ENCODE peak calls at places on chromosome 10, in five cellular contexts. X is neural progenitor cell; J is adrenal gland; R is uterus; B is CD4-positive, CD25-positive, alpha-beta regulatory T cell. H is an unnamed sample.

GRCh38 chr10:114856544-114857287 is 35.1 kb downstream of the FHIP2A start:
- DNase-seq in X (no peak), J (peak; percentile 28), R (no peak), B (no peak), H (no peak)

GRCh38 chr10:117997673-117998072 is 49.1 kb downstream of the RAB11FIP2 start:
- DNase-seq in X (no peak), J (no peak), R (no peak), B (no peak), H (no peak)

GRCh38 chr10:121694966-121695340 is 96.7 kb upstream of the FGFR2 start:
- DNase-seq in X (no peak), J (no peak), R (no peak), B (no peak), H (no peak)

GRCh38 chr10:48589266-48589665 is 15.6 kb downstream of the ARHGAP22 start:
- DNase-seq in X (no peak), J (no peak), R (no peak), B (no peak), H (no peak)

GRCh38 chr10:94997763-94998174 is 59.3 kb downstream of the CYP2C9 start:
- DNase-seq in X (peak; percentile 76), J (no peak), R (no peak), B (no peak), H (no peak)

GRCh38 chr10:124346831-124347230 is 71.9 kb downstream of the OAT start:
- DNase-seq in X (no peak), J (no peak), R (no peak), B (no peak), H (no peak)

GRCh38 chr10:19706904-19707303 is 109.3 kb upstream of the PLXDC2 start:
- DNase-seq in X (no peak), J (no peak), R (no peak), B (no peak), H (no peak)

GRCh38 chr10:1737222-1738061 is at the start of gene ADARB2:
- DNase-seq in X (peak; percentile 95), J (peak; percentile 6), R (no peak), B (no peak), H (peak; percentile 39)

GRCh38 chr10:5092848-5093790 is 1.1 kb upstream of the AKR1C3 start:
- DNase-seq in X (no peak), J (no peak), R (no peak), B (no peak), H (no peak)

GRCh38 chr10:102674566-102674965 is 30.3 kb downstream of the TRIM8 start:
- DNase-seq in X (peak; percentile 55), J (no peak), R (no peak), B (no peak), H (no peak)

GRCh38 chr10:116737582-116738358 is 4.6 kb downstream of the HSPA12A start:
- DNase-seq in X (no peak), J (peak; percentile 35), R (no peak), B (no peak), H (no peak)

GRCh38 chr10:126124923-126125322 is 228.6 kb downstream of the FANK1 start:
- DNase-seq in X (no peak), J (no peak), R (no peak), B (no peak), H (no peak)

GRCh38 chr10:75344170-75344569 is 57.4 kb downstream of the ZNF503 start:
- DNase-seq in X (no peak), J (no peak), R (no peak), B (no peak), H (no peak)

GRCh38 chr10:43065761-43066160 is 11.1 kb upstream of the RET start:
- DNase-seq in X (no peak), J (no peak), R (no peak), B (no peak), H (no peak)

GRCh38 chr10:3148994-3149393 is 23.6 kb downstream of the PITRM1 start:
- DNase-seq in X (no peak), J (no peak), R (no peak), B (no peak), H (no peak)

GRCh38 chr10:29926649-29927048 is 132.7 kb downstream of the JCAD start:
- DNase-seq in X (peak; percentile 32), J (peak; percentile 14), R (no peak), B (no peak), H (no peak)

GRCh38 chr10:102620615-102621417 is 23.5 kb upstream of the TRIM8 start:
- DNase-seq in X (no peak), J (no peak), R (no peak), B (no peak), H (no peak)

GRCh38 chr10:109219935-109220334 is 703.4 kb downstream of the XPNPEP1 start:
- DNase-seq in X (no peak), J (no peak), R (no peak), B (no peak), H (no peak)

GRCh38 chr10:11290156-11290890 is 272.7 kb downstream of the CELF2 start:
- DNase-seq in X (no peak), J (no peak), R (no peak), B (no peak), H (no peak)

GRCh38 chr10:4240641-4241197 is 455.7 kb upstream of the KLF6 start:
- DNase-seq in X (no peak), J (no peak), R (no peak), B (no peak), H (no peak)

GRCh38 chr10:87000491-87000890 is 19.6 kb upstream of the FAM25A start:
- DNase-seq in X (no peak), J (no peak), R (no peak), B (no peak), H (no peak)

GRCh38 chr10:97851341-97852001 is 1.8 kb downstream of the GOLGA7B start:
- DNase-seq in X (no peak), J (no peak), R (no peak), B (no peak), H (peak; percentile 81)

GRCh38 chr10:43816351-43817321 is 168.0 kb upstream of the ZNF32 start:
- DNase-seq in X (no peak), J (no peak), R (peak; percentile 63), B (peak; percentile 16), H (no peak)

GRCh38 chr10:6532321-6532720 is 47.8 kb downstream of the PRKCQ start:
- DNase-seq in X (no peak), J (no peak), R (no peak), B (no peak), H (no peak)

GRCh38 chr10:6530966-6531365 is 49.1 kb downstream of the PRKCQ start:
- DNase-seq in X (no peak), J (no peak), R (no peak), B (no peak), H (no peak)

GRCh38 chr10:6525599-6526160 is 54.4 kb downstream of the PRKCQ start:
- DNase-seq in X (no peak), J (no peak), R (no peak), B (no peak), H (no peak)

GRCh38 chr10:6530211-6530840 is 49.8 kb downstream of the PRKCQ start:
- DNase-seq in X (no peak), J (peak; percentile 9), R (peak; percentile 19), B (peak; percentile 58), H (no peak)

GRCh38 chr10:6528198-6528950 is 51.7 kb downstream of the PRKCQ start:
- DNase-seq in X (no peak), J (no peak), R (no peak), B (no peak), H (no peak)
- H3K4me3 ChIP-seq in X (no peak overlapping the region), J (no peak overlapping the region), R (no peak overlapping the region), B (peak overlapping the region; percentile 63), H (no peak overlapping the region)

GRCh38 chr10:119302172-119302571 is 94.8 kb downstream of the GRK5 start:
- DNase-seq in X (no peak), J (no peak), R (no peak), B (no peak), H (no peak)

GRCh38 chr10:119304541-119304940 is 97.2 kb downstream of the GRK5 start:
- DNase-seq in X (no peak), J (no peak), R (no peak), B (no peak), H (no peak)

GRCh38 chr10:119305860-119306513 is 98.6 kb downstream of the GRK5 start:
- DNase-seq in X (no peak), J (peak; percentile 67), R (peak; percentile 80), B (peak; percentile 65), H (no peak)

GRCh38 chr10:119302591-119303253 is 95.4 kb downstream of the GRK5 start:
- DNase-seq in X (no peak), J (no peak), R (no peak), B (no peak), H (no peak)

DNA sequence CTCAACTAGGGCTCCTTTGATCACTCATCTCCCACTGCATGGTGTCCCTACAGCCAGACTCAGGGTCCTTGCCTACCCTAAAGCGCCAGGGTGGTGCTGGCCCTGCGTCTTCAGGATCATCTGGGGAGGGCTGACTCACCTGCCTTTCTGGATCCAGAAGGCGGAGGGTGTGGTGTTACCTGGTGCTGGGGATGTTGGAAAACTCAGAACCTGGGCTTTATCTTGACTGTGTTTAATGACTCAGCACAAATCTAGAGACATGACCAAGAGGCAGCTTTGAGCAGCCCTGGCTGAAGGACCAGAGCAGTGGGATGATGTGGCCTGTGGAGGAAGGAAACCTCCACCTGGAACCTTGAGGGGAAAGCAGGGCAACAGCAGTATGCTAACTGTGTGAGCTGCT is 96.5 kb downstream of the GRK5 start:
- DNase-seq in X (no peak), J (no peak), R (no peak), B (no peak), H (no peak)
- H3K27ac ChIP-seq in X (no peak overlapping the region), J (no peak overlapping the region), R (peak overlapping the region; percentile 57), B (peak overlapping the region; percentile 1), H (no peak overlapping the region)

DNA sequence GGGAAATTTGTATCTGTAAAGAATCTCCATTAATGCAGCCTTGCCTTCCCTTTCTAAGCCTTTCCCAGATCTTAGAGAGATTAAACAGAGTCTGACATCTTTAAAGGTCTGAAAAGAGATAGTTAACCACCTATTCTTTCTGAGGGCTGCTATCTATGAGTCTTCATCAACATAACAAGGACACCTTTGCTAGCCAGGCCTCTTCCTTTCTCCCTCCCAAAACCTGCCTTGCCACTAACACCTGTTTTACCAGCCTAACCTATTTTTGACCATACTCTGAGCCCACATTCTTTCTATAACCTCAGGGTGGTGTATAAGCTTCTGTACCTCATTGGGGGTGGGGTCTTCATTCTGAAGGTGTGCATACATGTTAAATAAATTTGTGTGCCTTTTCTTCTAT is 217.1 kb downstream of the IPMK start:
- DNase-seq in X (no peak), J (no peak), R (no peak), B (no peak), H (no peak)
- H3K4me3 ChIP-seq in X (no peak overlapping the region), J (no peak overlapping the region), R (no peak overlapping the region), B (no peak overlapping the region), H (no peak overlapping the region)

DNA sequence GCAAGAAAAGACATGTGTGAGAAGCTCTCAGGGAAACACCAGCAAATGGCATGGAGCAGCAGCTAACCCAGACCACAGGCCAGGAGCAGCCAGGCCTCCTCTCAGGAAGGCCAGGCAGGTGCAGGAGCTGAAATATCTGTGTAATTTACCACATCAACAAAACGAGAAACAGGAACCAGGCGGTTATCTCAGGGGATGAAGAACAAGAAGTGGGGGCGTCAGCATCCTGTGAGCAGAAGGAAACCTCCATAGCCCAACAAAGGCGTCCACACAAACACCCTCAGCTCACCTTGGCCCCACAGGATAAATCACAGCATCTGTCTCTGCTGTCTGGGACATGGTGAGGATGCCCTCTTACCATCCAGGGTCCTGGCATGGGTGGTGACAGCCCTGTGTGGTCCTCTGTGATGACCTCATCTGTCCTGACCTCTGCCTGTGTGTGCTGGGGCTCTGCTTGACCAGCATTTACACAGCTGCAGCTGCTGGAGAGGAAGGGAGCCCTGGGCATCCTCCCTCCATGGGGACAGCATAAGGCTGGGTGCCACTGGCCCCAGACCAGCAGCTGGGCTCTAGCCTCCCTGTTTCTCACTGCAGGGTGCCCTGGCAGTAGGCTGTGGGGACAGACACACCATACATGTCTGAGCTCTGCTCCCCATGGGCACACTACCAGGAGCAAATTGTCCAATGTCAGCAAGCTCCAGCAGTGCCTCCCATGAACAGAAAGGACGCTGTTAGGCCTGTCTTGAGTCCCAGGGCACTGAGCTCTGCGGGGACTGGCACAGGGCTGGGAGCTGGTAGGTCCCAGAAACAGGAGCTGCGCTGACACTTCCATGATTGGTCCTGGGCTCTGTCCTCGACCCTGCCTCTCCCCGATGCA is 34.6 kb downstream of the ANXA8 start:
- DNase-seq in X (no peak), J (no peak), R (no peak), B (no peak), H (no peak)
- H3K27ac ChIP-seq in X (no peak overlapping the region), J (no peak overlapping the region), R (no peak overlapping the region), B (no peak overlapping the region), H (peak overlapping the region; percentile 52)